ENCODE peak calls at places on chromosomes 5 and 9, in six cellular contexts. One of them, this sample, is unnamed.

GRCh38 chr5:142896325-142897007 is 126.3 kb downstream of the ARHGAP26 start:
- DNase-seq in cardiac muscle cell: no peak
- DNase-seq in effector memory CD4-positive, alpha-beta T cell: no peak
- DNase-seq in CD4-positive, alpha-beta T cell: no peak
- DNase-seq in lung: no peak
- DNase-seq in CD4-positive, CD25-positive, alpha-beta regulatory T cell: no peak
- DNase-seq in this sample: no peak

GRCh38 chr9:14315754-14316573 is 2.0 kb upstream of the NFIB start:
- DNase-seq in lung: peak
- DNase-seq in CD4-positive, CD25-positive, alpha-beta regulatory T cell: no peak
- DNase-seq in effector memory CD4-positive, alpha-beta T cell: no peak
- DNase-seq in CD4-positive, alpha-beta T cell: no peak
- DNase-seq in cardiac muscle cell: peak
- DNase-seq in this sample: peak

GRCh38 chr5:37234288-37234687 is 14.9 kb downstream of the CPLANE1 start:
- DNase-seq in cardiac muscle cell: no peak
- DNase-seq in lung: no peak
- DNase-seq in CD4-positive, alpha-beta T cell: no peak
- DNase-seq in effector memory CD4-positive, alpha-beta T cell: no peak
- DNase-seq in CD4-positive, CD25-positive, alpha-beta regulatory T cell: no peak
- DNase-seq in this sample: no peak

GRCh38 chr9:80156725-80157124 is 585.0 kb downstream of the TLE4 start:
- DNase-seq in lung: no peak
- DNase-seq in CD4-positive, CD25-positive, alpha-beta regulatory T cell: no peak
- DNase-seq in CD4-positive, alpha-beta T cell: no peak
- DNase-seq in cardiac muscle cell: no peak
- DNase-seq in effector memory CD4-positive, alpha-beta T cell: no peak
- DNase-seq in this sample: no peak

GRCh38 chr5:179484761-179485160 is 65.6 kb upstream of the RUFY1 start:
- DNase-seq in effector memory CD4-positive, alpha-beta T cell: no peak
- DNase-seq in CD4-positive, CD25-positive, alpha-beta regulatory T cell: no peak
- DNase-seq in lung: no peak
- DNase-seq in cardiac muscle cell: no peak
- DNase-seq in CD4-positive, alpha-beta T cell: no peak
- DNase-seq in this sample: no peak

GRCh38 chr9:23648651-23649050 is 177.4 kb downstream of the ELAVL2 start:
- DNase-seq in cardiac muscle cell: no peak
- DNase-seq in effector memory CD4-positive, alpha-beta T cell: no peak
- DNase-seq in CD4-positive, CD25-positive, alpha-beta regulatory T cell: no peak
- DNase-seq in CD4-positive, alpha-beta T cell: no peak
- DNase-seq in lung: no peak
- DNase-seq in this sample: no peak

GRCh38 chr9:129712595-129713524 is 40.0 kb downstream of the PTGES start:
- DNase-seq in CD4-positive, CD25-positive, alpha-beta regulatory T cell: no peak
- DNase-seq in cardiac muscle cell: no peak
- DNase-seq in lung: no peak
- DNase-seq in CD4-positive, alpha-beta T cell: no peak
- DNase-seq in effector memory CD4-positive, alpha-beta T cell: no peak
- DNase-seq in this sample: no peak

GRCh38 chr5:31413030-31413812 is 118.7 kb downstream of the DROSHA start:
- DNase-seq in cardiac muscle cell: no peak
- DNase-seq in CD4-positive, alpha-beta T cell: no peak
- DNase-seq in CD4-positive, CD25-positive, alpha-beta regulatory T cell: no peak
- DNase-seq in effector memory CD4-positive, alpha-beta T cell: no peak
- DNase-seq in lung: no peak
- DNase-seq in this sample: no peak

GRCh38 chr5:140041492-140042421 is 1.3 kb downstream of the NRG2 start:
- DNase-seq in CD4-positive, alpha-beta T cell: no peak
- DNase-seq in CD4-positive, CD25-positive, alpha-beta regulatory T cell: no peak
- DNase-seq in lung: peak
- DNase-seq in cardiac muscle cell: peak
- DNase-seq in effector memory CD4-positive, alpha-beta T cell: no peak
- DNase-seq in this sample: peak

GRCh38 chr5:96703384-96703910 is 41.3 kb downstream of the CAST start:
- DNase-seq in cardiac muscle cell: no peak
- DNase-seq in lung: no peak
- DNase-seq in CD4-positive, CD25-positive, alpha-beta regulatory T cell: peak
- DNase-seq in effector memory CD4-positive, alpha-beta T cell: no peak
- DNase-seq in CD4-positive, alpha-beta T cell: no peak
- DNase-seq in this sample: no peak

GRCh38 chr5:76622076-76622475 is 1.1 kb downstream of the F2RL2 start:
- DNase-seq in cardiac muscle cell: no peak
- DNase-seq in effector memory CD4-positive, alpha-beta T cell: no peak
- DNase-seq in CD4-positive, alpha-beta T cell: no peak
- DNase-seq in lung: no peak
- DNase-seq in CD4-positive, CD25-positive, alpha-beta regulatory T cell: no peak
- DNase-seq in this sample: no peak

GRCh38 chr5:141742866-141743651 is 61.0 kb upstream of the ARAP3 start:
- DNase-seq in effector memory CD4-positive, alpha-beta T cell: no peak
- DNase-seq in CD4-positive, CD25-positive, alpha-beta regulatory T cell: no peak
- DNase-seq in lung: no peak
- DNase-seq in CD4-positive, alpha-beta T cell: no peak
- DNase-seq in cardiac muscle cell: peak
- DNase-seq in this sample: no peak

GRCh38 chr9:71891557-71892189 is 19.3 kb downstream of the ABHD17B start:
- DNase-seq in cardiac muscle cell: no peak
- DNase-seq in CD4-positive, CD25-positive, alpha-beta regulatory T cell: no peak
- DNase-seq in effector memory CD4-positive, alpha-beta T cell: no peak
- DNase-seq in CD4-positive, alpha-beta T cell: no peak
- DNase-seq in lung: no peak
- DNase-seq in this sample: no peak

GRCh38 chr9:71896762-71897161 is 14.2 kb downstream of the ABHD17B start:
- DNase-seq in CD4-positive, alpha-beta T cell: no peak
- DNase-seq in CD4-positive, CD25-positive, alpha-beta regulatory T cell: no peak
- DNase-seq in lung: no peak
- DNase-seq in effector memory CD4-positive, alpha-beta T cell: no peak
- DNase-seq in cardiac muscle cell: no peak
- DNase-seq in this sample: no peak

GRCh38 chr9:71897573-71897972 is 13.4 kb downstream of the ABHD17B start:
- DNase-seq in cardiac muscle cell: no peak
- DNase-seq in CD4-positive, alpha-beta T cell: no peak
- DNase-seq in lung: no peak
- DNase-seq in effector memory CD4-positive, alpha-beta T cell: no peak
- DNase-seq in CD4-positive, CD25-positive, alpha-beta regulatory T cell: peak
- DNase-seq in this sample: no peak

GRCh38 chr9:71895122-71895521 is 15.9 kb downstream of the ABHD17B start:
- DNase-seq in lung: no peak
- DNase-seq in cardiac muscle cell: no peak
- DNase-seq in CD4-positive, CD25-positive, alpha-beta regulatory T cell: no peak
- DNase-seq in CD4-positive, alpha-beta T cell: no peak
- DNase-seq in effector memory CD4-positive, alpha-beta T cell: no peak
- DNase-seq in this sample: no peak

GRCh38 chr9:71895955-71896354 is 15.0 kb downstream of the ABHD17B start:
- DNase-seq in CD4-positive, CD25-positive, alpha-beta regulatory T cell: no peak
- DNase-seq in cardiac muscle cell: no peak
- DNase-seq in CD4-positive, alpha-beta T cell: no peak
- DNase-seq in lung: no peak
- DNase-seq in effector memory CD4-positive, alpha-beta T cell: no peak
- DNase-seq in this sample: no peak
- H3K27ac ChIP-seq in CD4-positive, CD25-positive, alpha-beta regulatory T cell: no peak
- H3K27ac ChIP-seq in cardiac muscle cell: peak
- H3K27ac ChIP-seq in CD4-positive, alpha-beta T cell: no peak
- H3K27ac ChIP-seq in lung: no peak
- H3K27ac ChIP-seq in effector memory CD4-positive, alpha-beta T cell: no peak
- H3K27ac ChIP-seq in this sample: no peak

DNA sequence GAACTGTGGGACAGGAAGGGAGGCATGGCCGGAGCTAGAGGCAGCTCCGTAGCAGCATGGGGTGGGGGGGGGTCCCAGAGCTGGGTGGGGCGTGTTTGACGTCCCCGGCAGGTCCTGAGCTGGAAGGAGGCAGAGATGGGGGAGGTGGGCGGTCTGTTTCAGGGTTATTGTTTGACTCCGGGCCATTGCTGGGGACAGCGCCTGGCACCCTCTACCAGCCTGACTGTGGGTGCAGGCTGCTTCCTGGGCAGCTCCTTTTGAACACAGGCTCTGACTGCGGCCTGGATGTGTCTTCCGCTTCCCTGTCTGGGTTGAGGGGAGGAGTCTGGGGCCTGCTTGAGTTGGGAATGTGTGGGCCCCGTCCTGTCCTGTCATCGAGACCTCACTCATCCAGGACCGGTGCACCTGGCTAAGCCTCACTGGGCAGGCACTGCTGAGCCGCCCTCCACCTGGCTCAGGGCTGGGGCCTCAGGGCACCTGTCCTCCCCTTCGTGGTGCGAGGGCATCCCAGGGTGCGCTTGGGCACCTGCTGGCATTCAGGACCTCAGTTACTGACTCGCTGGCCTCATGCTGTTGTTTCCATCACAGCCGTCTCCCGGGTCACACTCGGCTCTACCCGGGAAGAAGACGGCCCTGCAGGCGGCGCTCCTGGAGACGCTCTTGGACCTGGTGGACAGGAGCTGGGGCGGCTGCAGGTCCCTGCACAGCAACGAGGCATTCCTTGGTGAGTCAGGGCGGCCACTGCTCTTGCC is 26.5 kb downstream of the CEP72 start:
- DNase-seq in lung: no peak
- DNase-seq in CD4-positive, CD25-positive, alpha-beta regulatory T cell: no peak
- DNase-seq in effector memory CD4-positive, alpha-beta T cell: no peak
- DNase-seq in CD4-positive, alpha-beta T cell: no peak
- DNase-seq in cardiac muscle cell: no peak
- DNase-seq in this sample: no peak
- H3K27ac ChIP-seq in lung: no peak
- H3K27ac ChIP-seq in CD4-positive, CD25-positive, alpha-beta regulatory T cell: no peak
- H3K27ac ChIP-seq in effector memory CD4-positive, alpha-beta T cell: no peak
- H3K27ac ChIP-seq in CD4-positive, alpha-beta T cell: no peak
- H3K27ac ChIP-seq in cardiac muscle cell: no peak
- H3K27ac ChIP-seq in this sample: no peak

GRCh38 chr5:111742166-111742565 is 14.8 kb downstream of the NREP start:
- DNase-seq in CD4-positive, CD25-positive, alpha-beta regulatory T cell: no peak
- DNase-seq in cardiac muscle cell: no peak
- DNase-seq in CD4-positive, alpha-beta T cell: no peak
- DNase-seq in effector memory CD4-positive, alpha-beta T cell: no peak
- DNase-seq in lung: no peak
- DNase-seq in this sample: no peak

GRCh38 chr5:111743993-111744392 is 13.0 kb downstream of the NREP start:
- DNase-seq in cardiac muscle cell: no peak
- DNase-seq in CD4-positive, alpha-beta T cell: no peak
- DNase-seq in CD4-positive, CD25-positive, alpha-beta regulatory T cell: no peak
- DNase-seq in lung: no peak
- DNase-seq in effector memory CD4-positive, alpha-beta T cell: no peak
- DNase-seq in this sample: no peak

GRCh38 chr5:111742595-111742994 is 14.4 kb downstream of the NREP start:
- DNase-seq in CD4-positive, alpha-beta T cell: no peak
- DNase-seq in effector memory CD4-positive, alpha-beta T cell: no peak
- DNase-seq in cardiac muscle cell: no peak
- DNase-seq in lung: no peak
- DNase-seq in CD4-positive, CD25-positive, alpha-beta regulatory T cell: no peak
- DNase-seq in this sample: no peak

GRCh38 chr5:111744455-111744854 is 12.5 kb downstream of the NREP start:
- DNase-seq in CD4-positive, CD25-positive, alpha-beta regulatory T cell: no peak
- DNase-seq in CD4-positive, alpha-beta T cell: no peak
- DNase-seq in effector memory CD4-positive, alpha-beta T cell: no peak
- DNase-seq in cardiac muscle cell: no peak
- DNase-seq in lung: no peak
- DNase-seq in this sample: no peak

GRCh38 chr5:111743521-111743920 is 13.5 kb downstream of the NREP start:
- DNase-seq in CD4-positive, alpha-beta T cell: no peak
- DNase-seq in lung: no peak
- DNase-seq in CD4-positive, CD25-positive, alpha-beta regulatory T cell: no peak
- DNase-seq in effector memory CD4-positive, alpha-beta T cell: no peak
- DNase-seq in cardiac muscle cell: no peak
- DNase-seq in this sample: no peak
- H3K27ac ChIP-seq in CD4-positive, alpha-beta T cell: no peak
- H3K27ac ChIP-seq in lung: no peak
- H3K27ac ChIP-seq in CD4-positive, CD25-positive, alpha-beta regulatory T cell: no peak
- H3K27ac ChIP-seq in effector memory CD4-positive, alpha-beta T cell: no peak
- H3K27ac ChIP-seq in cardiac muscle cell: peak
- H3K27ac ChIP-seq in this sample: no peak

DNA sequence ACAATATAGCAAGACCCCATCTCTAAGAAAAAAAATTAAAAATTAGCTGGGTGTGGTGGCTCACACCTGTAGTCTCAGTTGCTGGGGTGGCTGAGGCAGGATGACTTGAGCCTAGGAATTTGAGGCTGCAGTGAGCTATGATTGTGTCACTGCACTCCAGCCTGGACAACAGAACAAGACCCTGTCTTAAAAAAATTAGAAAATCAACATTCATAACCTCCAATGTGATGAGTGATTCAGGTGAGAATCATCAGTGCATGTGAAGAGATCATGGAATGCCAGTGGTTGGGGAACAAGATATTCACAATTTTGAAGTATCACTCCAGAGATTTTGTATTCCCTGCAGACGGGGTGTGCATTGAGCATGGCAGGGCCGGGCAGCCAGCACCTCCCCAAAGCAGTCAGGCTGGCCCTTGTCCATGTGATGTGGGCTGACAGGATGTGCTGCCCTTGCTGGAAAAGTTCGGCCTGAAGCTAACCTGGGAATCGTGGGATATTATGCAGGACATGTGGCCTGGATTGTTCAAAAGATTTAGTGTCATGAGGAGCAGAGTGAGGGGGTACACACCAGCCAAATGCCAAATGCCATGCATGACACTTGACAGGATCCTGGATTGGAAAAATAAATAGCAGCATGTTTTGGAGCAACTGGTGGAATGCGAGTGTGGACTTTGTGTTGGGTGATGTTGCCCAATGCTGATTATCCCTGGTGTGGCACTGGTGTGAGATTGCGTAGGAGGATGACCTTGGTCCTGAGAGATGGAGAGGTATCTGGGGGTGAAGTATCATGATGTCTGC is 189.0 kb downstream of the RGS3 start:
- DNase-seq in CD4-positive, alpha-beta T cell: no peak
- DNase-seq in cardiac muscle cell: no peak
- DNase-seq in CD4-positive, CD25-positive, alpha-beta regulatory T cell: no peak
- DNase-seq in lung: no peak
- DNase-seq in effector memory CD4-positive, alpha-beta T cell: no peak
- DNase-seq in this sample: no peak
- H3K27ac ChIP-seq in CD4-positive, alpha-beta T cell: no peak
- H3K27ac ChIP-seq in cardiac muscle cell: no peak
- H3K27ac ChIP-seq in CD4-positive, CD25-positive, alpha-beta regulatory T cell: no peak
- H3K27ac ChIP-seq in lung: no peak
- H3K27ac ChIP-seq in effector memory CD4-positive, alpha-beta T cell: no peak
- H3K27ac ChIP-seq in this sample: no peak

GRCh38 chr9:133058051-133058450 is 3.7 kb upstream of the CEL start:
- DNase-seq in effector memory CD4-positive, alpha-beta T cell: no peak
- DNase-seq in CD4-positive, CD25-positive, alpha-beta regulatory T cell: no peak
- DNase-seq in cardiac muscle cell: no peak
- DNase-seq in CD4-positive, alpha-beta T cell: no peak
- DNase-seq in lung: no peak
- DNase-seq in this sample: no peak

GRCh38 chr9:133060417-133060841 is 1.4 kb upstream of the CEL start:
- DNase-seq in lung: no peak
- DNase-seq in cardiac muscle cell: peak
- DNase-seq in CD4-positive, CD25-positive, alpha-beta regulatory T cell: no peak
- DNase-seq in effector memory CD4-positive, alpha-beta T cell: no peak
- DNase-seq in CD4-positive, alpha-beta T cell: no peak
- DNase-seq in this sample: no peak

GRCh38 chr9:133059623-133060022 is 2.2 kb upstream of the CEL start:
- DNase-seq in cardiac muscle cell: no peak
- DNase-seq in CD4-positive, CD25-positive, alpha-beta regulatory T cell: no peak
- DNase-seq in lung: no peak
- DNase-seq in CD4-positive, alpha-beta T cell: no peak
- DNase-seq in effector memory CD4-positive, alpha-beta T cell: no peak
- DNase-seq in this sample: no peak

GRCh38 chr9:133057553-133057952 is 4.2 kb upstream of the CEL start:
- DNase-seq in CD4-positive, CD25-positive, alpha-beta regulatory T cell: no peak
- DNase-seq in effector memory CD4-positive, alpha-beta T cell: no peak
- DNase-seq in cardiac muscle cell: no peak
- DNase-seq in lung: no peak
- DNase-seq in CD4-positive, alpha-beta T cell: no peak
- DNase-seq in this sample: no peak

GRCh38 chr9:133058550-133059320 is 3.0 kb upstream of the CEL start:
- DNase-seq in effector memory CD4-positive, alpha-beta T cell: no peak
- DNase-seq in cardiac muscle cell: no peak
- DNase-seq in lung: no peak
- DNase-seq in CD4-positive, CD25-positive, alpha-beta regulatory T cell: no peak
- DNase-seq in CD4-positive, alpha-beta T cell: no peak
- DNase-seq in this sample: no peak
- H3K27ac ChIP-seq in effector memory CD4-positive, alpha-beta T cell: no peak
- H3K27ac ChIP-seq in cardiac muscle cell: no peak
- H3K27ac ChIP-seq in lung: no peak
- H3K27ac ChIP-seq in CD4-positive, CD25-positive, alpha-beta regulatory T cell: no peak
- H3K27ac ChIP-seq in CD4-positive, alpha-beta T cell: no peak
- H3K27ac ChIP-seq in this sample: no peak

This sample was measured in dorsolateral prefrontal cortex.